ENCODE peak calls at places on chromosomes 3 and 15, in nine cellular contexts. O, H, R, S, P, Q, T, G and B are unnamed samples. For H3K4me1, the result is how much of the 10 kb centered on the place peaks cover.

GRCh38 chr15:56631765-56632164 is 101.5 kb downstream of the ZNF280D start:
- DNase-seq in O (no peak), R (no peak), P (no peak), Q (no peak), H (no peak), G (no peak), S (no peak), T (no peak), B (no peak)

GRCh38 chr3:128864351-128864811 is 15.0 kb upstream of the ACAD9 start:
- DNase-seq in R (no peak), H (no peak), T (no peak), P (no peak), S (no peak), G (no peak), O (no peak), Q (no peak), B (no peak)

GRCh38 chr15:40743466-40743865 is 11.6 kb downstream of the RMDN3 start:
- DNase-seq in H (no peak), Q (no peak), T (no peak), R (no peak), O (no peak), P (no peak), G (no peak), S (no peak), B (peak)

GRCh38 chr3:88059380-88060160 is 515 bp downstream of the ZNF654 start:
- DNase-seq in P (no peak), G (no peak), S (peak), Q (peak), R (no peak), O (no peak), T (no peak), H (no peak), B (no peak)

GRCh38 chr15:42707873-42708544 is 28.9 kb downstream of the CDAN1 start:
- DNase-seq in O (no peak), R (no peak), S (no peak), T (no peak), H (no peak), P (no peak), Q (peak), G (no peak), B (no peak)

GRCh38 chr15:40096094-40096876 is 12.4 kb downstream of the BMF start:
- DNase-seq in Q (no peak), P (no peak), S (no peak), G (no peak), R (no peak), O (no peak), T (no peak), H (no peak), B (no peak)

GRCh38 chr3:32575451-32575850 is 4.8 kb upstream of the DYNC1LI1 start:
- DNase-seq in Q (no peak), R (peak), H (no peak), T (no peak), P (no peak), G (no peak), O (peak), S (no peak), B (no peak)

GRCh38 chr3:66490984-66491383 is 9.8 kb downstream of the LRIG1 start:
- DNase-seq in T (no peak), G (no peak), Q (no peak), R (peak), P (no peak), S (no peak), H (no peak), O (peak), B (no peak)

GRCh38 chr3:153138267-153139210 is 23.5 kb upstream of the RAP2B start:
- DNase-seq in T (no peak), Q (peak), R (peak), G (peak), S (no peak), H (peak), P (peak), O (peak), B (peak)

GRCh38 chr15:92050220-92050898 is 196.9 kb downstream of the SLCO3A1 start:
- DNase-seq in O (no peak), T (no peak), P (no peak), H (no peak), Q (no peak), S (no peak), R (no peak), G (no peak), B (no peak)

GRCh38 chr3:141812091-141812490 is 48.9 kb downstream of the GRK7 start:
- DNase-seq in O (no peak), H (no peak), T (no peak), S (no peak), Q (no peak), G (no peak), P (no peak), R (no peak), B (no peak)

GRCh38 chr3:128559486-128560225 is 66.7 kb upstream of the GATA2 start:
- DNase-seq in Q (peak), H (no peak), T (no peak), P (no peak), S (no peak), O (peak), R (no peak), G (no peak), B (no peak)

GRCh38 chr3:48425281-48425812 is 4.5 kb downstream of the PLXNB1 start:
- DNase-seq in P (no peak), T (no peak), O (no peak), H (no peak), G (peak), Q (no peak), R (peak), S (no peak), B (no peak)

GRCh38 chr3:182241777-182242556 is 530.2 kb downstream of the SOX2 start:
- DNase-seq in R (peak), P (no peak), H (peak), S (no peak), G (peak), O (no peak), Q (no peak), T (no peak), B (no peak)

GRCh38 chr3:45978348-45978747 is 17.3 kb downstream of the FYCO1 start:
- DNase-seq in P (peak), T (no peak), Q (peak), G (peak), S (peak), R (no peak), O (no peak), H (peak), B (peak)

GRCh38 chr3:8709287-8709686 is 24.3 kb upstream of the CAV3 start:
- DNase-seq in H (no peak), T (no peak), R (no peak), P (no peak), G (no peak), O (no peak), Q (no peak), S (no peak), B (no peak)

GRCh38 chr3:48409291-48410201 is 20.3 kb downstream of the PLXNB1 start:
- DNase-seq in Q (no peak), R (no peak), G (peak), H (no peak), S (no peak), T (no peak), O (no peak), P (no peak), B (no peak)

GRCh38 chr3:48694610-48695051 is 8.9 kb upstream of the NCKIPSD start:
- DNase-seq in S (no peak), R (peak), P (peak), G (peak), T (no peak), H (peak), O (peak), Q (peak), B (no peak)

GRCh38 chr3:40970067-40970466 is 229.2 kb upstream of the CTNNB1 start:
- DNase-seq in G (no peak), R (no peak), S (no peak), P (no peak), O (no peak), Q (peak), H (no peak), T (no peak), B (no peak)

GRCh38 chr3:12004741-12005513 is 739 bp downstream of the SYN2 start:
- DNase-seq in G (no peak), P (no peak), O (no peak), T (no peak), R (no peak), S (no peak), H (no peak), Q (no peak), B (no peak)

GRCh38 chr3:188817103-188817919 is 354.5 kb upstream of the TPRG1 start:
- DNase-seq in H (no peak), T (no peak), G (no peak), S (no peak), Q (no peak), P (peak), R (no peak), O (no peak), B (no peak)

GRCh38 chr3:38600551-38600950 is 48.9 kb downstream of the SCN5A start:
- DNase-seq in H (no peak), O (no peak), S (no peak), T (no peak), P (no peak), Q (no peak), G (no peak), R (no peak), B (no peak)

GRCh38 chr3:141250828-141251227 is 19.2 kb downstream of the PXYLP1 start:
- DNase-seq in T (no peak), H (no peak), P (no peak), S (no peak), G (no peak), O (peak), Q (no peak), R (no peak), B (no peak)

GRCh38 chr3:123745184-123745855 is 138.8 kb downstream of the MYLK start:
- DNase-seq in G (no peak), H (no peak), P (no peak), O (no peak), T (no peak), R (peak), S (no peak), Q (peak), B (no peak)

GRCh38 chr3:36505393-36505792 is 125.1 kb downstream of the STAC start:
- DNase-seq in Q (no peak), P (no peak), H (no peak), T (no peak), S (no peak), R (no peak), G (no peak), O (no peak), B (no peak)

GRCh38 chr15:101710806-101711205 is 13.5 kb downstream of the TARS3 start:
- DNase-seq in Q (no peak), S (no peak), G (no peak), T (no peak), H (no peak), R (no peak), O (peak), P (no peak), B (no peak)

GRCh38 chr3:20305647-20306046 is 119.6 kb upstream of the SGO1 start:
- DNase-seq in Q (no peak), O (no peak), H (no peak), G (no peak), T (no peak), P (no peak), S (no peak), R (no peak), B (no peak)

GRCh38 chr15:29183071-29183831 is 86.4 kb downstream of the NSMCE3 start:
- DNase-seq in P (peak), Q (peak), S (no peak), R (no peak), O (no peak), T (no peak), G (no peak), H (no peak), B (no peak)

GRCh38 chr3:125374501-125374995 is 577 bp downstream of the ZNF148 start:
- DNase-seq in P (peak), O (peak), H (peak), R (peak), T (no peak), Q (peak), G (peak), S (no peak), B (peak)

GRCh38 chr3:46585799-46586693 is 19.9 kb upstream of the LRRC2 start:
- DNase-seq in G (peak), O (no peak), P (no peak), Q (no peak), S (no peak), T (no peak), R (no peak), H (peak), B (peak)

GRCh38 chr3:126851934-126852333 is 131.0 kb upstream of the PLXNA1 start:
- DNase-seq in Q (no peak), T (no peak), O (no peak), G (no peak), S (no peak), R (no peak), H (no peak), P (no peak), B (no peak)

GRCh38 chr15:33963831-33964664 is 4.2 kb upstream of the CHRM5 start:
- DNase-seq in T (no peak), P (peak), Q (peak), R (peak), H (peak), O (peak), G (no peak), S (no peak), B (peak)

GRCh38 chr3:46987485-46988401 is 8.3 kb downstream of the NBEAL2 start:
- DNase-seq in H (peak), P (peak), S (peak), Q (no peak), O (no peak), G (no peak), R (no peak), T (peak), B (peak)

GRCh38 chr3:140727886-140728285 is 50.0 kb downstream of the TRIM42 start:
- DNase-seq in Q (peak), H (peak), T (no peak), S (no peak), O (no peak), P (no peak), R (no peak), G (no peak), B (no peak)

GRCh38 chr3:49761661-49762060 is 24.7 kb downstream of the IP6K1 start:
- DNase-seq in H (no peak), T (no peak), R (no peak), S (no peak), O (no peak), Q (no peak), G (no peak), P (no peak), B (no peak)

DNA sequence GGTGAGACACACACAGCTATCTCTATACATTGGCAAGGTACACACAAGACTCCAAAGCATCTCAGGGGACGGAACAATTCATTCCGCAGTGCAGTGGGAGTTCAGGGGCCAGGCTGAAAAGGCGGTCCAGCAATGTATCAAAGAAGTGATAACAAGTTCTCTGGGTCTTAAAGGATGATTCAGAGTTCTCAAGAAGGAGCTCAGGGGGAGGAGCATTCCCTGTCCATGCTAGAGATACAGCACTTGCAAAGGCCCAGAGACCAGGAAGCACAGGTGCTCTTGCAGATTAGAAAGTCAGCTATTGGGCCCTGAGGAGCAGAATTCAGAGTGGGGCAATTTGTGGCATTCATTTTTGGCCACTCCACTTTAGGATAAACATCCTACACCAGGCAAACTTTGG is 34.9 kb downstream of the MECOM start:
- DNase-seq in R (no peak), Q (no peak), T (no peak), G (no peak), S (no peak), O (no peak), H (peak), P (no peak), B (no peak)
- H3K27ac ChIP-seq in R (no peak), Q (no peak), T (no peak), G (no peak), S (no peak), O (no peak), H (no peak), P (no peak), B (no peak)

GRCh38 chr15:58716027-58716426 is 33.5 kb downstream of the ADAM10 start:
- DNase-seq in H (no peak), S (no peak), O (no peak), P (no peak), R (no peak), G (no peak), T (no peak), Q (no peak), B (no peak)

GRCh38 chr15:58717357-58717756 is 32.1 kb downstream of the ADAM10 start:
- DNase-seq in G (no peak), S (no peak), O (no peak), H (no peak), R (no peak), P (no peak), Q (no peak), T (no peak), B (no peak)

GRCh38 chr15:58715266-58715917 is 34.1 kb downstream of the ADAM10 start:
- DNase-seq in Q (no peak), P (no peak), G (no peak), T (no peak), O (no peak), S (no peak), R (no peak), H (no peak), B (no peak)
- H3K4me1 ChIP-seq in Q (under half), P (under half), G (under half), T (under half), O (under half), S (under half), R (under half), H (under half), B (under half)

GRCh38 chr3:15318661-15319060 is 13.7 kb downstream of the SH3BP5 start:
- DNase-seq in R (no peak), T (no peak), G (no peak), H (no peak), O (no peak), P (no peak), Q (no peak), S (no peak), B (no peak)

GRCh38 chr3:15319575-15319974 is 12.8 kb downstream of the SH3BP5 start:
- DNase-seq in O (peak), G (no peak), T (no peak), S (no peak), H (no peak), P (peak), Q (no peak), R (peak), B (no peak)

GRCh38 chr3:15323063-15323462 is 9.3 kb downstream of the SH3BP5 start:
- DNase-seq in T (no peak), G (no peak), R (no peak), Q (no peak), P (no peak), H (no peak), S (no peak), O (no peak), B (no peak)

GRCh38 chr3:15317164-15317477 is 15.3 kb downstream of the SH3BP5 start:
- DNase-seq in G (no peak), P (no peak), O (peak), Q (no peak), H (no peak), R (no peak), T (no peak), S (no peak), B (no peak)

DNA sequence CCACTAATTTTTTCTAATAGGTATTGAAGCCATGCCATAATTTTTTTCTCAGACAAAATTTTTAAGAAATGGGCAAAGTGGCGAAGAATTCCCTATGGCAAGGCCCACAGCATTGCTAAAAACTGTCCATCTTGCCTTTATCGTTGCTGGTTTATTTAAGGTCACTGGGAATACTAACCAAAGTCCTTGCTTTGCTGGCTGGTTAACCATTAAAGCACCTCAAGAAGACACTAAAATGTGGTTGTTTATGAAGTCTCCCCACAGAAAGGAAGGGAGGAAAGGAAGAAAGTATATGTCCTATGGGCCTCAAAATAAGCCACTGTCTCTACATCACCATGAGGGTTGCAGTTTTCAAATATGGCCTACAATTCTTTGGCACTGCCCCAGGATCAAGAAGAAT is 13.3 kb downstream of the SH3BP5 start:
- DNase-seq in G (no peak), Q (no peak), R (no peak), H (no peak), S (no peak), T (no peak), P (no peak), O (no peak), B (no peak)
- H3K27ac ChIP-seq in G (no peak), Q (no peak), R (no peak), H (peak), S (no peak), T (no peak), P (no peak), O (no peak), B (no peak)

GRCh38 chr15:67107014-67107812 is 41.8 kb downstream of the SMAD3 start:
- DNase-seq in Q (peak), H (peak), T (no peak), O (peak), P (peak), S (no peak), G (peak), R (peak), B (peak)

GRCh38 chr15:67108122-67108871 is 42.9 kb downstream of the SMAD3 start:
- DNase-seq in H (no peak), T (no peak), R (no peak), Q (no peak), P (no peak), G (no peak), O (no peak), S (no peak), B (no peak)

GRCh38 chr15:67110958-67111864 is 45.8 kb downstream of the SMAD3 start:
- DNase-seq in H (no peak), R (no peak), P (no peak), S (no peak), G (no peak), O (peak), Q (no peak), T (no peak), B (no peak)

GRCh38 chr15:67110400-67110799 is 45.0 kb downstream of the SMAD3 start:
- DNase-seq in R (no peak), H (no peak), S (no peak), O (no peak), Q (no peak), T (no peak), G (no peak), P (no peak), B (no peak)

GRCh38 chr15:67109141-67110034 is 44.0 kb downstream of the SMAD3 start:
- DNase-seq in G (peak), H (peak), O (peak), T (no peak), S (no peak), P (no peak), Q (no peak), R (peak), B (no peak)
- H3K4me1 ChIP-seq in G (half or more), H (under half), O (half or more), T (half or more), S (half or more), P (under half), Q (half or more), R (half or more), B (under half)

DNA sequence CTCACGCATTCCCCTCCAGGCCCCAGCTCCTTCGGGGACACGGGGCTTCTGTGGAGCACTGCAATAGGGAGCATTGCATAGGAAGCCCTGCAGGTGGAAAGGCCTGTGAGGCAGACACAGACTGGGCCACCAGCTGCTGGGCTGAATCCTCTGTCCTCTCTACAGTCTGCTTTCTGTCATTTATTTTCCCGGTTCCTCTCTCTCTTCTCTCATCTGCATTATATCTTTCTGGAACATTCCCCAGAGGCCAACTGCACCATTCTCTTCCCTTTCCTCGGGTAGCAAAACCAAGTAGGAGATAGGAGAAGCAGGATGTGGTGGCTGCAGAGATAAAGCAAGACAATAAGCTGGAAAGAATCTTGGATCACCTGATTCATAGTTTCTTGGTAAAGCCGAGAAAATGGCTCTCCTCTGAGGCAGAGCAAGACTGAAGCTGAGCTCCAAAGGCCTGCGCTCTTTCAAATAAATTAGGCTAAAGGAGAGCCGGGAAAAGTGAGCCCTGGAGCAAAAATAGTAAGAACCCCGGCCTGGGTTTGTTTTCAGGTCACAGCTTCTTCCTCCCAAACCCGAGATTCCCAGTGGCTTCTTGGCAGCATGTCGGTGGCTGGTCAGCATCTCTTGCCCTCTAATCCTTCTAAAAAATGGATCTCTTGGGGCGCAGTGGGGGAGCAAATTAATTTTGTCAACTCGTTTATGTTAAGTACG is 5.3 kb downstream of the TM4SF4 start:
- DNase-seq in O (peak), T (no peak), P (no peak), R (no peak), S (no peak), Q (no peak), H (no peak), G (no peak), B (no peak)
- H3K27ac ChIP-seq in O (peak), T (no peak), P (no peak), R (peak), S (no peak), Q (peak), H (peak), G (peak), B (peak)